ENCODE peak calls at places on chromosomes 2 and 18, in six cellular contexts. E is SK-N-SH, G is HCT116, X is GM12878, Y is K562, F is A549. H is an unnamed sample.

GRCh38 chr2:810397-810796 is 133.2 kb upstream of the TMEM18 start:
- DNase-seq in Y (no peak), X (no peak), G (no peak), F (no peak), E (no peak), H (no peak)

GRCh38 chr2:10910625-10911024 is 1.1 kb upstream of the KCNF1 start:
- DNase-seq in X (no peak), Y (no peak), F (no peak), E (no peak), G (no peak), H (no peak)

GRCh38 chr2:115219296-115219695 is 776.9 kb downstream of the DPP10 start:
- DNase-seq in E (no peak), Y (no peak), X (no peak), F (no peak), G (no peak), H (no peak)

GRCh38 chr2:216082805-216083204 is 1.1 kb downstream of the TMEM169 start:
- DNase-seq in E (peak; percentile 62), F (no peak), X (no peak), G (no peak), Y (no peak), H (no peak)

GRCh38 chr2:191385416-191386160 is 140.4 kb downstream of the MYO1B start:
- DNase-seq in X (no peak), F (no peak), Y (no peak), G (no peak), E (no peak), H (no peak)

GRCh38 chr2:74822771-74823283 is 11.1 kb upstream of the HK2 start:
- DNase-seq in G (no peak), E (no peak), Y (no peak), X (no peak), F (no peak), H (no peak)

GRCh38 chr2:110861616-110862260 is 129.4 kb downstream of the ACOXL start:
- DNase-seq in Y (no peak), X (no peak), E (no peak), G (no peak), F (no peak), H (no peak)

GRCh38 chr2:172091626-172092566 is 6.6 kb downstream of the DLX1 start:
- DNase-seq in X (no peak), G (no peak), F (no peak), E (peak; percentile 14), Y (no peak), H (no peak)

GRCh38 chr2:126749537-126749936 is 93.6 kb downstream of the GYPC start:
- DNase-seq in F (no peak), X (no peak), Y (no peak), G (no peak), E (no peak), H (no peak)

GRCh38 chr2:78676921-78677696 is 348.4 kb upstream of the REG3G start:
- DNase-seq in Y (no peak), X (no peak), E (no peak), F (no peak), G (no peak), H (no peak)

GRCh38 chr2:122062506-122062905 is 307.1 kb downstream of the TSN start:
- DNase-seq in F (no peak), Y (no peak), X (no peak), E (no peak), G (no peak), H (no peak)

GRCh38 chr18:77101410-77102245 is 31.0 kb downstream of the MBP start:
- DNase-seq in G (peak; percentile 89), E (peak; percentile 55), F (peak; percentile 86), X (peak; percentile 61), Y (no peak), H (peak; percentile 99)

GRCh38 chr2:164794432-164795231 is 47.0 kb downstream of the COBLL1 start:
- DNase-seq in Y (no peak), F (no peak), G (no peak), X (no peak), E (no peak), H (no peak)

GRCh38 chr2:178419123-178419522 is 31.9 kb downstream of the PRKRA start:
- DNase-seq in Y (peak; percentile 32), F (no peak), E (no peak), G (no peak), X (no peak), H (no peak)

GRCh38 chr2:19728120-19728519 is 173.7 kb downstream of the TTC32 start:
- DNase-seq in Y (no peak), X (no peak), E (no peak), G (no peak), F (no peak), H (no peak)

GRCh38 chr18:54127759-54128378 is 96.6 kb downstream of the MBD2 start:
- DNase-seq in X (no peak), E (peak; percentile 55), F (peak; percentile 13), G (peak; percentile 35), Y (peak; percentile 13), H (no peak)

GRCh38 chr2:41907716-41908328 is 140.0 kb upstream of the PKDCC start:
- DNase-seq in F (no peak), X (no peak), E (no peak), G (no peak), Y (peak; percentile 29), H (no peak)

GRCh38 chr18:48751727-48752468 is 198.9 kb downstream of the SMAD7 start:
- DNase-seq in G (no peak), Y (no peak), X (no peak), F (no peak), E (peak; percentile 84), H (no peak)
- H3K4me1 ChIP-seq in G (no peaks in the 10 kb centered on the region), Y (no peaks in the 10 kb centered on the region), X (peaks cover 40% of the 10 kb centered on the region), F (no peaks in the 10 kb centered on the region), E (peaks cover 36% of the 10 kb centered on the region), H (no peaks in the 10 kb centered on the region)

GRCh38 chr18:48022531-48023330 is 92.3 kb upstream of the SMAD2 start:
- DNase-seq in F (peak; percentile 68), Y (peak; percentile 53), X (peak; percentile 12), G (peak; percentile 62), E (peak; percentile 58), H (no peak)
- TF ChIP-seq REST in F (no peak), Y (no peak), X (no peak), G (no peak), E (no peak), H (no peak)

DNA sequence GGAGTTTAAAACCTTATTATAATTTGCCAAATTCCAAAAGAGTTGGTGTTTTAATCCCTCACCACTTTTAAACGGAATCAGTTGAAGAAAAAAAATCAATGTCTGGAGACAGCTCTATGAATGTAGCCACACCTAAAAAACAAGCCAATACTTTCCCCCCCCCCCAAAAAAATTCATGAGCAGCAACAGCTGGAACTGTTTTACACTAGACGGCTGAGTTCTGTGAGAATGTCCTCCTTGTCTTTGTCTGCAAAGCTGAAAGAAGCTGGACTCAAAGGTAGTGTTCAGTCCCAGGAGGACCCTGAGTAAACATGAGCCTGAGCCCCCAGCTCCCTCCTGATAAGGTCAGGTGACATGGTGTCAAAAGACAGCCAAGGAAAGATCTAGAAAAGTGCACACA is 68.2 kb downstream of the ZNF521 start:
- DNase-seq in X (no peak), F (no peak), G (no peak), E (no peak), Y (no peak), H (no peak)
- H3K4me1 ChIP-seq in X (no peaks in the 10 kb centered on the region), F (no peaks in the 10 kb centered on the region), G (no peaks in the 10 kb centered on the region), E (peaks cover 27% of the 10 kb centered on the region), Y (no peaks in the 10 kb centered on the region), H (no peaks in the 10 kb centered on the region)

GRCh38 chr2:222893716-222894115 is 32.9 kb downstream of the ACSL3 start:
- DNase-seq in X (no peak), F (no peak), G (no peak), Y (no peak), E (no peak), H (no peak)
- TF ChIP-seq REST in X (no peak), F (no peak), G (no peak), Y (no peak), E (no peak), H (no peak)

GRCh38 chr2:207088839-207089238 is 76.9 kb downstream of the KLF7 start:
- DNase-seq in Y (no peak), E (no peak), X (no peak), G (no peak), F (no peak), H (no peak)
- H3K4me1 ChIP-seq in Y (no peaks in the 10 kb centered on the region), E (peaks cover 64% of the 10 kb centered on the region), X (peaks cover 9% of the 10 kb centered on the region), G (no peaks in the 10 kb centered on the region), F (peaks cover 19% of the 10 kb centered on the region), H (no peaks in the 10 kb centered on the region)

DNA sequence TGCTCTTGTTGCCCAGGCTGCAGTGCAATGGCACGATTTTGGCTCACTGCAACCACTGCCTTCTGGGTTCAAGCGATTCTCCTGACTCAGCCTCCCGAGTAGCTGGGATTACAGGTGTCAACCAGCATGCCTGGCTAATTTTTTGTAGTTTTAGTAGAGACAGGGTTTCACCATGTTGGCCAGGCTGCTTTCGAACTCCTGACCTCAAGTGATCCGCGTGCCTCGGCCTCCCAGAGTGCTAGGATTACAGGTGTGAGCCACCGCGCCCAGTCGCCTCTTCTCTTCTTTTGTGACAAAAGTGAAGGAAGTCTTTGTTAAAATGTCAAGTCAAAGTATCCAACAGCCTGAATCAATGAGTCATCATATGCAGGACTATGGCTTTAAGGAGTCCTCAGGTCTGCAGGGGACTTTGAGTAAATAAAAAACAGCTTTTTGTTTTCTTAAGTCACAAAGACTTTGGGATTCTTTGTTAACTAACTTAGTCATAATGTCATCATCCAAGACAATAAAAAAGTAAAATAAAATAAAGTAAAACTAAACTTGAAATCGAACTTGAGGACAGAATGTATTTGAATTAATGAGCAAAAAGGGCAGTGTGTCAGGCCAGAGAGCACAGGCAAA is 1153.2 kb downstream of the SUCLG1 start:
- DNase-seq in X (no peak), G (peak; percentile 8), Y (no peak), E (no peak), F (no peak), H (no peak)
- TF ChIP-seq REST in X (no peak), G (no peak), Y (no peak), E (no peak), F (no peak), H (no peak)

GRCh38 chr2:16661536-16661935 is 4.1 kb downstream of the CYRIA start:
- DNase-seq in X (no peak), E (no peak), F (no peak), Y (no peak), G (no peak), H (no peak)

GRCh38 chr2:16658082-16658481 is 7.6 kb downstream of the CYRIA start:
- DNase-seq in F (no peak), E (no peak), G (no peak), Y (no peak), X (no peak), H (no peak)

GRCh38 chr2:16661936-16662335 is 3.7 kb downstream of the CYRIA start:
- DNase-seq in X (no peak), F (no peak), G (no peak), E (no peak), Y (no peak), H (no peak)

GRCh38 chr2:16662440-16662839 is 3.2 kb downstream of the CYRIA start:
- DNase-seq in F (no peak), X (no peak), E (no peak), Y (no peak), G (no peak), H (no peak)

DNA sequence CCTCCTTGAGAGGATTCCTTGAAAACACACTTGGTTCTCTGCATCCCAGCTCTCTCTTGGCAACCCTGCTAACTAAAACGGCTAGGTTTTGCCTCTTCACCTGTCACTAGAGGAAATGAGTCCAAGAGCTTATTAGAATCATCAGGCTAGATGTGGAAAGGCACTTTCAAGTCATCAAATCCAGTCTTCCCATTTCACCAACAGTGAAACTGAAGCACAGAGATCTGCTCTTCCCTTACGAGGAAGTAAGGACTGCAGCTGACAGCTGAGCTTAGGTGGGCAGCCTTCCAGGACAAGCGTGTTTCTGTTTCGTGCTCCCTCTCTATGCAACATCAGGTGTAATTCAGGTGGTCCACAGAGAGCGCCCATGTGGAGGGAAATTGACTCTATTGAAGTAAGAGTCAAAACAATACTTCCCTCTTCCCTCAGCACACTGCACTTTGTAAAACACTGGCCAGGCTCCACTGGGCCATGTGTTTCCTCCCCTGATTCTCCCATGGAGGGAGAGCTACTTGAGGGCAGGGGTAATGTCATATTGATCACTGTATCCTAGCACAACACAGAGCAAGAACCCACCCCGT is 5.5 kb downstream of the CYRIA start:
- DNase-seq in X (no peak), E (no peak), F (no peak), Y (no peak), G (no peak), H (no peak)
- H3K4me1 ChIP-seq in X (peaks cover 42% of the 10 kb centered on the region), E (peaks cover 37% of the 10 kb centered on the region), F (no peaks in the 10 kb centered on the region), Y (peaks cover 15% of the 10 kb centered on the region), G (peaks cover under 1% of the 10 kb centered on the region), H (no peaks in the 10 kb centered on the region)

H was measured in Panc1.